ENCODE peak calls at places on chromosomes 3 and 15, in nine cellular contexts. B is hepatocyte, G is psoas muscle, R is tibial nerve, O is heart right ventricle, V is neural progenitor cell, T is stomach, Z is SJSA1, C is breast epithelium. K is an unnamed sample. For H3K27me3, the result is how much of the 10 kb centered on the place peaks cover.

GRCh38 chr3:19866751-19867347 is 67.2 kb downstream of the EFHB start:
- DNase-seq in C (no peak), T (peak), G (no peak), O (peak), Z (peak), V (peak), B (peak), R (no peak), K (peak)

GRCh38 chr3:190941694-190942280 is 79.3 kb upstream of the GMNC start:
- DNase-seq in C (no peak), G (no peak), Z (no peak), B (no peak), V (peak), T (no peak), R (no peak), O (no peak), K (peak)

GRCh38 chr3:139303216-139303615 is 40.6 kb upstream of the MRPS22 start:
- DNase-seq in T (no peak), C (no peak), V (no peak), Z (no peak), B (no peak), O (no peak), R (no peak), G (peak), K (no peak)

GRCh38 chr3:129025691-129026435 is 24.8 kb downstream of the EFCC1 start:
- DNase-seq in C (no peak), R (no peak), O (peak), V (no peak), B (no peak), T (no peak), G (peak), Z (no peak), K (no peak)

GRCh38 chr3:179512398-179512797 is 50.3 kb upstream of the ACTL6A start:
- DNase-seq in R (no peak), O (no peak), Z (no peak), T (no peak), C (no peak), B (no peak), G (no peak), V (no peak), K (no peak)

GRCh38 chr3:111768571-111769100 is 90.4 kb upstream of the PHLDB2 start:
- DNase-seq in B (peak), Z (peak), R (no peak), G (no peak), T (peak), O (no peak), C (no peak), V (no peak), K (no peak)

GRCh38 chr15:63210151-63211051 is 21.0 kb downstream of the RAB8B start:
- DNase-seq in O (no peak), R (no peak), B (no peak), V (peak), Z (peak), T (no peak), C (no peak), G (no peak), K (no peak)

GRCh38 chr3:129040039-129040336 is 20.6 kb upstream of the GP9 start:
- DNase-seq in R (no peak), T (no peak), C (no peak), G (no peak), O (no peak), V (no peak), B (no peak), Z (no peak), K (peak)

GRCh38 chr15:79973445-79974180 is 2.6 kb upstream of the BCL2A1 start:
- DNase-seq in O (no peak), Z (no peak), B (no peak), T (no peak), G (no peak), C (no peak), R (no peak), V (no peak), K (no peak)

GRCh38 chr15:32849769-32850668 is 132.2 kb downstream of the GREM1 start:
- DNase-seq in T (no peak), V (no peak), Z (peak), G (no peak), O (no peak), C (no peak), B (no peak), R (no peak), K (no peak)

GRCh38 chr3:79074558-79074957 is 693.2 kb downstream of the ROBO1 start:
- DNase-seq in V (no peak), C (no peak), O (no peak), Z (no peak), T (no peak), G (no peak), B (no peak), R (no peak), K (no peak)

GRCh38 chr3:68025189-68025588 is 370.8 kb upstream of the SUCLG2 start:
- DNase-seq in G (no peak), B (no peak), O (no peak), C (no peak), Z (no peak), V (no peak), R (no peak), T (no peak), K (no peak)

GRCh38 chr3:134708025-134708597 is 57.3 kb upstream of the KY start:
- DNase-seq in V (no peak), O (no peak), T (no peak), Z (peak), G (no peak), B (no peak), R (no peak), C (no peak), K (no peak)

GRCh38 chr3:81839504-81840094 is 78.2 kb upstream of the GBE1 start:
- DNase-seq in V (no peak), Z (no peak), B (no peak), O (no peak), T (no peak), R (no peak), G (no peak), C (no peak), K (no peak)

GRCh38 chr3:81339040-81339845 is 422.2 kb downstream of the GBE1 start:
- DNase-seq in V (peak), C (no peak), O (no peak), G (no peak), R (no peak), B (peak), Z (no peak), T (no peak), K (peak)

GRCh38 chr3:178536271-178537079 is at the start of gene KCNMB2:
- DNase-seq in G (no peak), V (peak), C (no peak), B (peak), R (no peak), O (peak), Z (no peak), T (no peak), K (no peak)

GRCh38 chr3:133491481-133492059 is 81.9 kb upstream of the CDV3 start:
- DNase-seq in O (no peak), T (no peak), B (no peak), Z (no peak), G (no peak), C (no peak), V (no peak), R (no peak), K (no peak)

GRCh38 chr3:131033480-131034080 is 6.9 kb downstream of the NEK11 start:
- DNase-seq in V (peak), O (no peak), Z (peak), B (peak), C (no peak), R (no peak), G (no peak), T (no peak), K (peak)

GRCh38 chr3:143975549-143976152 is 4.0 kb downstream of the DIPK2A start:
- DNase-seq in Z (no peak), O (peak), B (peak), T (no peak), G (no peak), R (no peak), C (no peak), V (peak), K (peak)

GRCh38 chr3:182185341-182185740 is 473.6 kb downstream of the SOX2 start:
- DNase-seq in B (no peak), G (no peak), C (no peak), V (no peak), O (no peak), T (no peak), R (no peak), Z (no peak), K (no peak)

GRCh38 chr3:27681249-27681748 is 40.8 kb downstream of the EOMES start:
- DNase-seq in T (no peak), Z (peak), O (peak), C (no peak), V (peak), B (peak), R (no peak), G (no peak), K (peak)

GRCh38 chr3:132196113-132196512 is 121.1 kb upstream of the ACP3 start:
- DNase-seq in T (no peak), B (no peak), Z (no peak), R (no peak), G (no peak), O (no peak), C (no peak), V (no peak), K (no peak)

GRCh38 chr15:29528276-29528675 is 258.7 kb upstream of the NSMCE3 start:
- DNase-seq in R (no peak), O (peak), B (no peak), Z (no peak), C (no peak), G (no peak), V (no peak), T (no peak), K (no peak)

GRCh38 chr3:66598168-66598567 is 97.3 kb upstream of the LRIG1 start:
- DNase-seq in O (no peak), R (no peak), C (no peak), G (no peak), B (no peak), V (no peak), T (no peak), Z (no peak), K (no peak)

GRCh38 chr15:56919708-56920637 is 1.5 kb downstream of the TCF12 start:
- DNase-seq in R (no peak), G (peak), B (no peak), V (peak), O (peak), T (no peak), Z (peak), C (no peak), K (no peak)

GRCh38 chr3:45677045-45677436 is 12.2 kb upstream of the SACM1L start:
- DNase-seq in B (peak), Z (no peak), R (no peak), T (no peak), G (peak), C (no peak), O (no peak), V (no peak), K (peak)

GRCh38 chr3:48999085-48999858 is 7.9 kb upstream of the WDR6 start:
- DNase-seq in R (no peak), C (no peak), O (no peak), T (no peak), G (no peak), B (no peak), V (no peak), Z (no peak), K (peak)

GRCh38 chr3:9915252-9916141 is 1.4 kb upstream of the IL17RC start:
- DNase-seq in G (peak), O (peak), V (peak), R (peak), T (peak), Z (peak), C (peak), B (peak), K (peak)

GRCh38 chr15:66578286-66578875 is 12.6 kb upstream of the LCTL start:
- DNase-seq in G (peak), R (no peak), C (no peak), O (no peak), B (no peak), T (no peak), Z (peak), V (no peak), K (no peak)

GRCh38 chr3:13451301-13451673 is 28.8 kb upstream of the HDAC11 start:
- DNase-seq in B (no peak), T (no peak), R (no peak), C (no peak), Z (no peak), G (no peak), O (no peak), V (no peak), K (no peak)

GRCh38 chr15:95605098-95605497 is 725.4 kb upstream of the NR2F2 start:
- DNase-seq in T (no peak), V (no peak), Z (no peak), B (no peak), O (no peak), G (no peak), C (no peak), R (no peak), K (no peak)

GRCh38 chr3:148789156-148789555 is 38.5 kb upstream of the CPB1 start:
- DNase-seq in B (no peak), R (no peak), Z (no peak), G (no peak), T (no peak), C (no peak), O (no peak), V (no peak), K (no peak)

GRCh38 chr15:78635346-78635745 is 5.7 kb downstream of the CHRNB4 start:
- DNase-seq in T (no peak), Z (no peak), R (no peak), C (peak), G (no peak), O (no peak), B (no peak), V (no peak), K (no peak)

DNA sequence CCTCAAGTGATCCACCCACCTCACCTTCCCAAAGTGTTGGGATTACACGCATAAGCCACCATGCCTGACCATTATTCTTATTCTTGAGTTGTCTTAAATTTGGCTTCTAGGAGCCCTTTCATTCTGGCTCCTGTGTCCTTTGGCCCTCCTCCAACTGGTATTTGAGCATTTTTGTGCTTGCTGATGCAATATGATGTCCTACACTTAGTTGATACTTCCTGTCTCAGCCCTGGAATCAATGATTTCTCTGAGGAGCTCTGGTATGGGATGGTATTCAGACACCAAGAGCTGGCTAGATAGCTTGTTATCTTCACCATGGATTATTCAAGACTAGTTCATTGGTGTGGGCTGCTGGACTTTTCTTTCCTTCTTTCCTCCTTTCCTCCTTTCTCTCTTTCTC is 25.4 kb downstream of the ZNF621 start:
- DNase-seq in G (no peak), Z (no peak), O (no peak), R (no peak), T (no peak), C (no peak), B (no peak), V (no peak), K (no peak)
- H3K27me3 ChIP-seq in G (under half), Z (under half), O (under half), R (under half), T (under half), C (under half), B (under half), V (under half), K (under half)

DNA sequence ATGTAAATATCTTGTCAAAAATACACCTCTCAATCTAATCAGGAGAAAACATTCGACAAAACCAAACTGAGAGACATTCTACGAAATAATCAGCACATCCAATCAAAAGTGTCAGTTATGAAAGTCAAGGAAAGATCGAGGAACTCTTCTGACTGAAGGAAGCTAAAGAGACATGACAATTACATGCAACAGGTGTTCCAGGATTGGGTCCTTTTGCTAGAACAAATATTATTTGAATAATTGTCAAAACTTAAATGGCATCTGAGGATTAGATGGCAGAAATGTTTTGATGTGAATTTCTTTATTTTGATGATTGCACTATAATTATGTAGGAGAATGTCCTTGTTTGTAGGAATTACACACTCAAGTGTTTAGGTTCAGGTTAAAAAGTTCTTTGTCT is 124.1 kb upstream of the HES1 start:
- DNase-seq in C (no peak), Z (no peak), T (no peak), R (no peak), V (no peak), O (no peak), B (no peak), G (no peak), K (no peak)
- H3K27me3 ChIP-seq in C (under half), Z (under half), T (under half), R (under half), V (under half), O (half or more), B (under half), G (under half), K (under half)

DNA sequence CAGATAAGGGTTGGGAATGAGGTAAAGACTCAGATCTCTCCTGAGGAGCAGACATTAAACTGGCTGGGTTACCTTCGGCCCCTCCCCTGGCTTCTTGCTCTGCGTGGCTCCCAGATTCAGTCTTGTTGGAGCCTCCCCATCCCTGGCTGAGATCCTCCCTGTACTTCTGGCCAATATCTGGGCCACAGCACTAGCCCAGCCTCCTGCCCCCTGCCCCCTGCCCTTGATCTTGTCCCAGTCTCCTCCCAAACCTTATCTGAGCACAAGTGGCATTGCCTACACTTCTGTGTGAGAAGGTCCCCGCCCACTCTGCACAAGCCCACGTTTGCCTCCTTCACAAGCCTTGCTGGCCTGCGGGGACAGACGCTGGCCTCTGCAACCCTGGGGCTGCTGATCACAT is 16.8 kb downstream of the PLA2G4F start:
- DNase-seq in R (no peak), G (no peak), B (no peak), V (no peak), T (peak), C (no peak), Z (no peak), O (no peak), K (peak)
- H3K27me3 ChIP-seq in R (under half), G (under half), B (under half), V (under half), T (under half), C (under half), Z (under half), O (under half), K (under half)

GRCh38 chr15:89457086-89457485 is 39.3 kb downstream of the RHCG start:
- DNase-seq in C (no peak), R (no peak), G (no peak), T (no peak), V (peak), Z (peak), B (no peak), O (no peak), K (peak)

GRCh38 chr15:89458440-89458839 is 37.9 kb downstream of the RHCG start:
- DNase-seq in C (no peak), V (no peak), R (no peak), T (no peak), Z (no peak), O (no peak), G (no peak), B (no peak), K (no peak)

GRCh38 chr15:89460048-89460447 is 36.3 kb downstream of the RHCG start:
- DNase-seq in G (no peak), V (no peak), C (no peak), Z (no peak), O (no peak), R (no peak), B (no peak), T (no peak), K (no peak)

GRCh38 chr15:89461386-89461785 is 35.0 kb downstream of the RHCG start:
- DNase-seq in Z (no peak), O (no peak), G (no peak), T (no peak), B (no peak), V (peak), C (no peak), R (no peak), K (no peak)

DNA sequence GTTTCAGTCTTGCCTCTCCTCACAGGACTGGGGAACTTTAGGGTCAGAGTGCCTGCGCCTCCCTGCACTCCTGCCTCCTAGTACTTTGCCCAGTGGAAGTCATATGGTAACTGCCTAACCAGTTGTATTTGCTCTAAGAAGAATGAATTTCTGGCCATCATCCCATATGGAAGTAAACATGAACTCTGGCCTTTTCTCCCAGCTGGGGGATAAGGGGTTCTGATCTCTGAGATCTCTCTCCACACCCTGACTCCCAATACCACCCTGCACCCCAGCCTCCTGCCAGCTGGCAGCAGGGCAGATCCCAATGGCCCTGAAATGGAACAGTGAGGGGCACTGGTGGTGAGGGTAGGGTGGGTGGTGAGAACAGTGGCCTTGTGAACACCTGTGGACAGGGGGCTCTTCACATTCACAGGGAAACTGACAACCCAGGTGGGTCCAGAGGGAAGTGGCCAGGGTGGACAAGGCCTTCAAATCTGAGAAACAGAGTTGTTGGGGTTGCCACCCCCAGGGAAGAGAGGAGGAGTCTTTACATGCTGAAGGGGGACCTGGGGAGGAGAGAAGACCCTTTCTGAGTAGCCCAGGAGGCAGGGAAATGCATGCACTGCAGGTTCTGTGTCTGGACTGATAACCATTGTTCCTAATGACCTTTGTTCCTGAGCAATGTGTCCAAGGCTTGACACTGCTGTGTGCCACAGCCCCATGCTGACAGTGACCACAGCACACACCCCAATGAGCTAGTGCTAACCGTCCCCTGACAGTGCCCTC is 36.9 kb downstream of the RHCG start:
- DNase-seq in T (no peak), C (no peak), V (peak), Z (no peak), O (no peak), B (peak), G (no peak), R (no peak), K (no peak)
- H3K27me3 ChIP-seq in T (under half), C (under half), V (half or more), Z (under half), O (under half), B (under half), G (under half), R (under half), K (under half)

DNA sequence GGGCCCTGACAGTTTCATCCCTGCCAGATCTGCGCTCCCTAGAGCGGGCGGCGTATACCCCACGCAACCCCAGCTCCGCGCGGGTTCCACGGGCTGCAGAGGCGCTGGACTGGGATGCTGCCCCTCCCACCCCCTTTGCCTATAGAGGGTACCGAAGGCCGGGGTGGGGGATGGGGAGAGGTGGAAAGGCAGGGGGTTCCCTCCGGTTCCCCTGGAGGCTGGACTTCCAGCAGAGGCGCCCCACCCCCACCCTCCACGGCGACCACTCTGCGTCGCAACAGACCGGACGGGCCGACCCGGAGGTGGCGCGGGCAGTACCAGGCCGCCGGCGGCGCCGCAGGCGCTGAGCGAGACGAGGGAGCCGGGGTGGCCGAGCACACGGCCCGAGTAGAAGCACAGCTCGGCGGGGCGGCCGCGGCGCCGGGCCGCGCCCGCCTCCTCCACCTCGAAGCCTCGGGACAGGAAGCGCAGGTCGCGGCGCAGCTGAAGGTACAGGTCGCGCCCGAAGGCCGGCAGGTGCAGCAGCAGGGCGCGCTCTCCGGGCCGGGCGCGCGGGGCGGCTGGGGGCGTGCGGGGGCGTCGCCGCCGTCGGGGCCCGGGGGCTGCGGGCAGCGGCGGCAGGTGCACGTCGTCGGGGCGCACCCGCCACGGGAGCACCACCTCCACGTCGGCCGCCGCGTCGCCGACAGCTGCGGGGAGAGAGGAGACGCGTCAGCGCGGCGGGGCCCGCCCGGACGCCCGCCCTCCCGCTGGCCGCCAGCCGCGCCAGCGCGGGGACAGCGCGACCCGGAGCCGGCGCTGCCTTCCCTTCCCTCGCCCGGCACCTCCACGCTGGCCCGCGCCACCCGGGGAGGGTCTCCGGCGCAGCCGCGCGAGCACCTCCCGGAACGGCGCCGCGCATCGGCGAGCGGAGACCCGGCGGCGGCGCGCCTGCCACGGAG is 784 bp downstream of the ADAMTS17 start:
- DNase-seq in T (no peak), O (no peak), V (peak), B (peak), C (no peak), R (no peak), G (peak), Z (no peak), K (peak)
- H3K27me3 ChIP-seq in T (under half), O (under half), V (half or more), B (under half), C (under half), R (under half), G (under half), Z (under half), K (under half)